ENCODE peak calls at places on chromosome 6, in eight cellular contexts. One of them, this sample, is unnamed. For H3K9me3, the result is how much of the 10 kb centered on the place peaks cover.

GRCh38 chr6:134175532-134176282 is 123.3 kb upstream of the SLC2A12 start:
- DNase-seq in PC-3: peak
- DNase-seq in neural progenitor cell: peak
- DNase-seq in lower lobe of right lung: peak
- DNase-seq in kidney: peak
- DNase-seq in PC-9: peak
- DNase-seq in heart right ventricle: peak
- DNase-seq in psoas muscle: peak
- DNase-seq in this sample: peak

GRCh38 chr6:79570129-79570801 is 33.0 kb upstream of the LCA5 start:
- DNase-seq in PC-3: peak
- DNase-seq in neural progenitor cell: no peak
- DNase-seq in lower lobe of right lung: no peak
- DNase-seq in kidney: no peak
- DNase-seq in PC-9: peak
- DNase-seq in heart right ventricle: no peak
- DNase-seq in psoas muscle: no peak
- DNase-seq in this sample: no peak

GRCh38 chr6:89073840-89074239 is 6.7 kb upstream of the PNRC1 start:
- DNase-seq in PC-3: no peak
- DNase-seq in neural progenitor cell: no peak
- DNase-seq in lower lobe of right lung: no peak
- DNase-seq in kidney: no peak
- DNase-seq in PC-9: no peak
- DNase-seq in heart right ventricle: no peak
- DNase-seq in psoas muscle: no peak
- DNase-seq in this sample: no peak

GRCh38 chr6:43833223-43833995 is 63.4 kb downstream of the VEGFA start:
- DNase-seq in PC-3: peak
- DNase-seq in neural progenitor cell: no peak
- DNase-seq in lower lobe of right lung: no peak
- DNase-seq in kidney: no peak
- DNase-seq in PC-9: no peak
- DNase-seq in heart right ventricle: no peak
- DNase-seq in psoas muscle: no peak
- DNase-seq in this sample: no peak

GRCh38 chr6:1878330-1878729 is 268.6 kb downstream of the FOXC1 start:
- DNase-seq in PC-3: no peak
- DNase-seq in neural progenitor cell: no peak
- DNase-seq in lower lobe of right lung: no peak
- DNase-seq in kidney: no peak
- DNase-seq in PC-9: no peak
- DNase-seq in heart right ventricle: no peak
- DNase-seq in psoas muscle: no peak
- DNase-seq in this sample: no peak

GRCh38 chr6:166268431-166268830 is 39.8 kb downstream of the PRR18 start:
- DNase-seq in PC-3: no peak
- DNase-seq in neural progenitor cell: no peak
- DNase-seq in lower lobe of right lung: no peak
- DNase-seq in kidney: no peak
- DNase-seq in PC-9: no peak
- DNase-seq in heart right ventricle: no peak
- DNase-seq in psoas muscle: no peak
- DNase-seq in this sample: no peak

GRCh38 chr6:7469696-7470095 is 71.8 kb upstream of the DSP start:
- DNase-seq in PC-3: no peak
- DNase-seq in neural progenitor cell: no peak
- DNase-seq in lower lobe of right lung: no peak
- DNase-seq in kidney: no peak
- DNase-seq in PC-9: no peak
- DNase-seq in heart right ventricle: no peak
- DNase-seq in psoas muscle: no peak
- DNase-seq in this sample: no peak

GRCh38 chr6:24909281-24910216 is 26.2 kb downstream of the RIPOR2 start:
- DNase-seq in PC-3: no peak
- DNase-seq in neural progenitor cell: no peak
- DNase-seq in lower lobe of right lung: no peak
- DNase-seq in kidney: no peak
- DNase-seq in PC-9: no peak
- DNase-seq in heart right ventricle: no peak
- DNase-seq in psoas muscle: no peak
- DNase-seq in this sample: no peak

GRCh38 chr6:42784739-42785498 is 3.1 kb downstream of the BICRAL start:
- DNase-seq in PC-3: no peak
- DNase-seq in neural progenitor cell: no peak
- DNase-seq in lower lobe of right lung: no peak
- DNase-seq in kidney: no peak
- DNase-seq in PC-9: no peak
- DNase-seq in heart right ventricle: no peak
- DNase-seq in psoas muscle: no peak
- DNase-seq in this sample: no peak

GRCh38 chr6:168615837-168616236 is 174.9 kb downstream of the SMOC2 start:
- DNase-seq in PC-3: no peak
- DNase-seq in neural progenitor cell: no peak
- DNase-seq in lower lobe of right lung: no peak
- DNase-seq in kidney: no peak
- DNase-seq in PC-9: no peak
- DNase-seq in heart right ventricle: no peak
- DNase-seq in psoas muscle: no peak
- DNase-seq in this sample: no peak

GRCh38 chr6:168612586-168612985 is 171.6 kb downstream of the SMOC2 start:
- DNase-seq in PC-3: no peak
- DNase-seq in neural progenitor cell: no peak
- DNase-seq in lower lobe of right lung: no peak
- DNase-seq in kidney: no peak
- DNase-seq in PC-9: no peak
- DNase-seq in heart right ventricle: no peak
- DNase-seq in psoas muscle: no peak
- DNase-seq in this sample: no peak

GRCh38 chr6:168619560-168620314 is 178.8 kb downstream of the SMOC2 start:
- DNase-seq in PC-3: no peak
- DNase-seq in neural progenitor cell: no peak
- DNase-seq in lower lobe of right lung: no peak
- DNase-seq in kidney: no peak
- DNase-seq in PC-9: no peak
- DNase-seq in heart right ventricle: no peak
- DNase-seq in psoas muscle: no peak
- DNase-seq in this sample: no peak

GRCh38 chr6:168618546-168619315 is 177.7 kb downstream of the SMOC2 start:
- DNase-seq in PC-3: no peak
- DNase-seq in neural progenitor cell: no peak
- DNase-seq in lower lobe of right lung: no peak
- DNase-seq in kidney: no peak
- DNase-seq in PC-9: no peak
- DNase-seq in heart right ventricle: no peak
- DNase-seq in psoas muscle: no peak
- DNase-seq in this sample: no peak

DNA sequence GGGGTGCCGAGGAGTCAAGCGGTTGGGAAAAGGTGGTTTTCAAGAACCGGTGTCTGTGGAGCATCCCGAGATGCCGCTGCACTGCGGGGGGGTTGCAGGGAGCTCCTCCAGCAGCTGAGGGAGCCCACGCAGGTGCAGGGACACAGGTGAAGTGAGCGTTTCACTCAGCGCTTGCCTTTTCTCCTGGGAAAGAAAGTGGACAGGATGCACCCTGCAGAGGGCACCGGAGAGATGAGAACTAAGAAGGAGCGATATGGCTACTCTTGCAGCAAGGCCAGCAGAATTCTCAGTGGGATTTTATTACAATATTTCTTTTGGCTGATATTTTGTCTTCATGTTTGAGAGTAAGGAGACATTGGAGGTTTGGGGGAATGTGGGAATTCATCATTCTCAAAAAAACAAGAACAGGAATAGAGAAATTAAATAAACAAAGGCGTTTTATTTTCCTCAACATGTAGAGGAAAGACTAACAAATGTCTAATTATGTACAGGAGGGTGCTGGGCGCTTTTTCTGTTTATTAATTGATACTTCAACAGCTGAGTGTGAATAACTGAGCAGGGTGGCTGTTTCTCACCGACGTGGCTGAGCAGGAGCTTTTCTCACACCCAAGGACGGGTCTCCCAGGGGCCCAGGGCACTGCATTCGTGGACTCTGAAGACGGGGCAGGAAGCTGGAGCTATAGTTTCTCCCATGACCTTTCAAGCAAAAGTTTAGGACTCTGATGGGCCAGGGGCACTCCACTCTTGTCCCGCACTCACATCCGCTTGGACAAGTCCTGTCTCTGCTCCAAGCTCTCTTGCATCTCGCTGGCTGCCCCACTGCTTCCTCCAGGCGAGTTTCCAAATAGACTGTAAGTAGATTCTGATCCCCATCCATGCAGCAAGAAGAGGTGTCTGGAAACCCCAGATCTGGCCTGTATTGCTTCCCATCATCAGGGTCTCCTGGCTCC is 176.1 kb downstream of the SMOC2 start:
- DNase-seq in PC-3: no peak
- DNase-seq in neural progenitor cell: peak
- DNase-seq in lower lobe of right lung: no peak
- DNase-seq in kidney: no peak
- DNase-seq in PC-9: no peak
- DNase-seq in heart right ventricle: no peak
- DNase-seq in psoas muscle: no peak
- DNase-seq in this sample: no peak
- H3K9me3 ChIP-seq in PC-3: under half
- H3K9me3 ChIP-seq in neural progenitor cell: under half
- H3K9me3 ChIP-seq in lower lobe of right lung: under half
- H3K9me3 ChIP-seq in kidney: under half
- H3K9me3 ChIP-seq in PC-9: under half
- H3K9me3 ChIP-seq in heart right ventricle: under half
- H3K9me3 ChIP-seq in psoas muscle: under half
- H3K9me3 ChIP-seq in this sample: under half

GRCh38 chr6:164262348-164262747 is 847.8 kb downstream of the QKI start:
- DNase-seq in PC-3: no peak
- DNase-seq in neural progenitor cell: no peak
- DNase-seq in lower lobe of right lung: no peak
- DNase-seq in kidney: no peak
- DNase-seq in PC-9: no peak
- DNase-seq in heart right ventricle: no peak
- DNase-seq in psoas muscle: no peak
- DNase-seq in this sample: no peak

GRCh38 chr6:164252952-164253351 is 838.4 kb downstream of the QKI start:
- DNase-seq in PC-3: no peak
- DNase-seq in neural progenitor cell: peak
- DNase-seq in lower lobe of right lung: no peak
- DNase-seq in kidney: no peak
- DNase-seq in PC-9: no peak
- DNase-seq in heart right ventricle: no peak
- DNase-seq in psoas muscle: no peak
- DNase-seq in this sample: no peak

GRCh38 chr6:164258421-164258820 is 843.9 kb downstream of the QKI start:
- DNase-seq in PC-3: no peak
- DNase-seq in neural progenitor cell: no peak
- DNase-seq in lower lobe of right lung: no peak
- DNase-seq in kidney: no peak
- DNase-seq in PC-9: no peak
- DNase-seq in heart right ventricle: no peak
- DNase-seq in psoas muscle: no peak
- DNase-seq in this sample: no peak
- H3K9me3 ChIP-seq in PC-3: under half
- H3K9me3 ChIP-seq in neural progenitor cell: under half
- H3K9me3 ChIP-seq in lower lobe of right lung: under half
- H3K9me3 ChIP-seq in kidney: under half
- H3K9me3 ChIP-seq in PC-9: under half
- H3K9me3 ChIP-seq in heart right ventricle: under half
- H3K9me3 ChIP-seq in psoas muscle: under half
- H3K9me3 ChIP-seq in this sample: under half

DNA sequence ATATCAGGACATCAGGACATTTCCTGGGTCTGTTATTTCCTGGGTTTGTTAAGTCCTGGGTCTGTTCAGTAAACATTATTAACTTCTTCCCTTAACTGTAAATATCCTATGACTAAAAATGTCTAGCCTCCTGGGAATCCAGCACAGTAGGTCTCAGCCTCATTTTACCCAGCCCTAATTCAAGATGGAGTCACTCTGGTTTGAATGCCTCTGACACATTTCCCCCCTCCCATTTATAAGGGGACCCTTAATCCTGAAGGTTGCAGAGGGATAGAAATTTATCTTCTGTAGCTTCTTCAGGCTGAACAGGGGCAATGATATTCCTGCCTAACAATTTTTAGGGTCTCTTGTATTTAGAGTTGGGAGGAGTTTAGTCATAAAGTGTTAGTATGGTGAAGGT is 21.8 kb downstream of the RNF182 start:
- DNase-seq in PC-3: peak
- DNase-seq in neural progenitor cell: no peak
- DNase-seq in lower lobe of right lung: no peak
- DNase-seq in kidney: no peak
- DNase-seq in PC-9: no peak
- DNase-seq in heart right ventricle: no peak
- DNase-seq in psoas muscle: no peak
- DNase-seq in this sample: no peak
- H3K9me3 ChIP-seq in PC-3: under half
- H3K9me3 ChIP-seq in neural progenitor cell: under half
- H3K9me3 ChIP-seq in lower lobe of right lung: under half
- H3K9me3 ChIP-seq in kidney: under half
- H3K9me3 ChIP-seq in PC-9: under half
- H3K9me3 ChIP-seq in heart right ventricle: under half
- H3K9me3 ChIP-seq in psoas muscle: under half
- H3K9me3 ChIP-seq in this sample: under half

GRCh38 chr6:100458841-100459154 is 5.9 kb downstream of the SIM1 start:
- DNase-seq in PC-3: no peak
- DNase-seq in neural progenitor cell: no peak
- DNase-seq in lower lobe of right lung: no peak
- DNase-seq in kidney: no peak
- DNase-seq in PC-9: no peak
- DNase-seq in heart right ventricle: no peak
- DNase-seq in psoas muscle: no peak
- DNase-seq in this sample: no peak

GRCh38 chr6:100457251-100457990 is 7.3 kb downstream of the SIM1 start:
- DNase-seq in PC-3: no peak
- DNase-seq in neural progenitor cell: peak
- DNase-seq in lower lobe of right lung: no peak
- DNase-seq in kidney: peak
- DNase-seq in PC-9: no peak
- DNase-seq in heart right ventricle: no peak
- DNase-seq in psoas muscle: peak
- DNase-seq in this sample: no peak

GRCh38 chr6:100456178-100456880 is 8.4 kb downstream of the SIM1 start:
- DNase-seq in PC-3: no peak
- DNase-seq in neural progenitor cell: peak
- DNase-seq in lower lobe of right lung: no peak
- DNase-seq in kidney: no peak
- DNase-seq in PC-9: no peak
- DNase-seq in heart right ventricle: no peak
- DNase-seq in psoas muscle: no peak
- DNase-seq in this sample: no peak

GRCh38 chr6:100455230-100456124 is 9.2 kb downstream of the SIM1 start:
- DNase-seq in PC-3: no peak
- DNase-seq in neural progenitor cell: peak
- DNase-seq in lower lobe of right lung: no peak
- DNase-seq in kidney: peak
- DNase-seq in PC-9: no peak
- DNase-seq in heart right ventricle: no peak
- DNase-seq in psoas muscle: peak
- DNase-seq in this sample: no peak

DNA sequence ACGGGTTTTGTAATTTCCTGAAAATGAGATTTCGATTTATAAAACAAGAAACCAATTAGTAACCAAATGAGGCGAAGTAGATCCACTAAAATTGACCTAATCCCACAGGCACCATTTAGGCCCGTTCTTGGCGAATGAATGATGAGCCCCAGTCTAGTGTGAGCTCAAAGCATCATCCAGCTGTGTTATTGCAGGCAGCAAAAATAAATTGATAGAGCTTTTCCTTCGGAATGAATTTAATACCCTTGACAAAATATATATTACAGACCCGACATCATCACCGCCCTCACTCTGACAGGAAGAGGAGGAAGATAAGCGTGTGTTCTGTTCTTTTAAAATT is 7.9 kb downstream of the SIM1 start:
- DNase-seq in PC-3: no peak
- DNase-seq in neural progenitor cell: no peak
- DNase-seq in lower lobe of right lung: no peak
- DNase-seq in kidney: no peak
- DNase-seq in PC-9: no peak
- DNase-seq in heart right ventricle: no peak
- DNase-seq in psoas muscle: no peak
- DNase-seq in this sample: no peak
- H3K9me3 ChIP-seq in PC-3: under half
- H3K9me3 ChIP-seq in neural progenitor cell: under half
- H3K9me3 ChIP-seq in lower lobe of right lung: under half
- H3K9me3 ChIP-seq in kidney: under half
- H3K9me3 ChIP-seq in PC-9: under half
- H3K9me3 ChIP-seq in heart right ventricle: under half
- H3K9me3 ChIP-seq in psoas muscle: under half
- H3K9me3 ChIP-seq in this sample: under half